ENCODE peak calls at places on chromosomes 16 and 17, in six cellular contexts. W is sigmoid colon, X is neural progenitor cell, P is PC-9, B is A549, O is Peyer's patch. L is an unnamed sample.

GRCh38 chr17:76569607-76570279 is 15.9 kb downstream of the ST6GALNAC2 start:
- DNase-seq in O (no peak), P (peak; percentile 67), W (peak; percentile 86), B (no peak), X (peak; percentile 54), L (no peak)

GRCh38 chr16:1991588-1992474 is 2.1 kb downstream of the SYNGR3 start:
- DNase-seq in B (peak; percentile 73), W (peak; percentile 94), O (peak; percentile 99), X (peak; percentile 97), P (peak; percentile 94), L (peak; percentile 99)

GRCh38 chr16:3578121-3578520 is 918 bp upstream of the NLRC3 start:
- DNase-seq in X (no peak), O (no peak), P (no peak), B (no peak), W (no peak), L (no peak)

GRCh38 chr17:3962217-3963069 is 1.8 kb downstream of the ATP2A3 start:
- DNase-seq in B (no peak), X (no peak), O (no peak), P (no peak), W (no peak), L (no peak)

GRCh38 chr16:77987772-77988171 is 34.6 kb upstream of the CLEC3A start:
- DNase-seq in O (no peak), X (no peak), W (no peak), B (no peak), P (no peak), L (no peak)

GRCh38 chr16:79269211-79269863 is 331.2 kb downstream of the MAF start:
- DNase-seq in P (no peak), X (no peak), W (no peak), B (no peak), O (no peak), L (no peak)

GRCh38 chr17:64505320-64506200 is 529 bp downstream of the DDX5 start:
- DNase-seq in O (peak; percentile 94), P (peak; percentile 82), B (peak; percentile 64), W (peak; percentile 97), X (peak; percentile 94), L (peak; percentile 95)

GRCh38 chr16:59440-60059 is 5.9 kb downstream of the SNRNP25 start:
- DNase-seq in X (no peak), P (no peak), B (no peak), W (no peak), O (no peak), L (peak; percentile 50)

GRCh38 chr17:75814900-75815373 is 29.3 kb downstream of the UNC13D start:
- DNase-seq in P (peak; percentile 73), B (no peak), X (no peak), O (no peak), W (no peak), L (peak; percentile 70)

GRCh38 chr16:31110106-31111034 is 2.2 kb downstream of the BCKDK start:
- DNase-seq in B (no peak), X (no peak), P (no peak), W (no peak), O (no peak), L (no peak)

GRCh38 chr16:59878999-59879398 is 1144.9 kb upstream of the GOT2 start:
- DNase-seq in B (peak; percentile 13), P (no peak), X (no peak), O (no peak), W (no peak), L (no peak)

GRCh38 chr17:39688475-39688835 is 598 bp upstream of the PGAP3 start:
- DNase-seq in O (no peak), P (no peak), X (no peak), B (no peak), W (no peak), L (peak; percentile 0)

GRCh38 chr16:22380529-22380928 is 6.1 kb upstream of the CDR2 start:
- DNase-seq in X (no peak), P (no peak), W (no peak), O (no peak), B (no peak), L (no peak)

GRCh38 chr17:19410875-19411291 is at the start of gene RNF112:
- DNase-seq in P (no peak), W (no peak), B (no peak), O (no peak), X (peak; percentile 51), L (peak; percentile 61)

GRCh38 chr17:44382917-44383316 is 6.5 kb downstream of the ITGA2B start:
- DNase-seq in W (no peak), X (no peak), B (no peak), O (no peak), P (no peak), L (no peak)

GRCh38 chr16:8890549-8890921 is 8.4 kb downstream of the LITAFD start:
- DNase-seq in W (no peak), X (no peak), B (no peak), P (no peak), O (no peak), L (no peak)

GRCh38 chr17:55598495-55598894 is 87.2 kb upstream of the SMIM36 start:
- DNase-seq in O (no peak), X (no peak), P (no peak), W (no peak), B (no peak), L (no peak)

GRCh38 chr17:66707051-66707450 is 127.9 kb upstream of the CACNG5 start:
- DNase-seq in B (no peak), O (no peak), P (no peak), W (no peak), X (no peak), L (no peak)

GRCh38 chr17:77724876-77725615 is 233.5 kb upstream of the TNRC6C start:
- DNase-seq in W (no peak), P (no peak), O (no peak), X (no peak), B (no peak), L (no peak)

GRCh38 chr17:38613981-38614779 is 8.4 kb upstream of the SRCIN1 start:
- DNase-seq in B (no peak), O (no peak), X (no peak), W (peak; percentile 42), P (no peak), L (no peak)

GRCh38 chr16:70523621-70524405 is at the start of gene SF3B3:
- DNase-seq in P (peak; percentile 62), W (peak; percentile 75), X (peak; percentile 74), B (peak; percentile 60), O (peak; percentile 80), L (peak; percentile 86)

GRCh38 chr16:56847173-56847948 is 17.6 kb upstream of the SLC12A3 start:
- DNase-seq in W (no peak), P (no peak), B (no peak), O (no peak), X (no peak), L (no peak)

GRCh38 chr17:2982854-2983636 is 80.4 kb downstream of the OR1D5 start:
- DNase-seq in X (no peak), B (peak; percentile 89), W (peak; percentile 95), P (no peak), O (no peak), L (peak; percentile 60)

GRCh38 chr16:19236561-19236960 is 49.0 kb upstream of the CLEC19A start:
- DNase-seq in O (peak; percentile 63), B (peak; percentile 53), X (no peak), W (no peak), P (peak; percentile 44), L (no peak)

GRCh38 chr17:74790206-74791066 is 14.3 kb upstream of the NAT9 start:
- DNase-seq in X (no peak), B (no peak), W (no peak), O (no peak), P (no peak), L (no peak)

GRCh38 chr16:35203636-35204035 is 1744.2 kb downstream of the TP53TG3F start:
- DNase-seq in O (no peak), P (no peak), X (no peak), W (no peak), B (no peak), L (no peak)
- H3K9me3 ChIP-seq in O (no peaks in the 10 kb centered on the region), P (no peaks in the 10 kb centered on the region), X (peaks cover 22% of the 10 kb centered on the region), W (peaks cover 17% of the 10 kb centered on the region), B (no peaks in the 10 kb centered on the region), L (peaks cover 21% of the 10 kb centered on the region)

DNA sequence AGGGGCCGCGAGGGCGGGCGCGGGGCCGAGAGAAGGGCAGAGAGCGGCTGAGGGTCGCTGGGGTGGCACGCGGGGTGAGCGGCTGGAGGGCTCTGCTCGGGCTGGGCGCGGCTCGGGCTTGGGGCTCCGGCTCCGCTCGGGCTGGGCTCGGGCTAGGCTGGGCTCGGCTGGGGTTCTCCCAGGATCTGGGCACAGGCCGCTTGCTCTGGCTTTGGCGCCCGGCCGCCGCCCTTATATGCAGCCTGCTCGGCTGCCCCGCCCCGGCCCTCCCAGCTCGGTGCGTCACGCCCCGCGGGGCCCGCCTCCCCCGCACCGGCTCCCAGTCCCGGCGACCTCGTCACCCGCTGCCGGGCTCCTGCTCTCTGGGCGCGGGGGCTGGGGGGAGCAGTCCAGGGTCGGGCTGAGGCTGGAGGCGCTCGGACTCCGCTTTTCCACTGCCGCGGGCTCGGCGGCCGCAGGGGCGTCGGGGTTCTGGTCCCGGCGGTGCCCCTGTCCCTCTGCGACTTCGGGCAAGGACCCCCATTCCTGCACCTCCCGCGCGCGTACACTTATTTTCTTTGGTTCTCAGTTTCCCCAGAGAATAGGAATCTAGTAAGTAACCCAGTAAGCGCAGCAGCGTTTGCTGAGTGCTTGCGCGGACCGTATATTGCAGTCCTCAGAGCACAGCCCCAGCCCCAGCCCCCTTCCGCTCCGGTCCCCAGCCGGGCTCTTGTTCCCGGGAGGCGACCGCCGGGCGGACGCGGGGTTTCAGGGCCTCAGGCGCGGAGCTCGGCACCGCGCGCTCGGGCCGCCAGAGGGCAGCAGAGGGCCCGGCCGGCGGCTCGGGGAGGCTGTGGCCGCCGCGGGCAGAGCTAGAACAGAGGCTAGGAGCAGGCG is at the start of gene RASD1:
- DNase-seq in B (peak; percentile 88), X (peak; percentile 92), P (peak; percentile 86), O (peak; percentile 94), W (peak; percentile 96), L (peak; percentile 90)
- H3K27ac ChIP-seq in B (peak within 1 kb of the TSS; percentile 81), X (no peak within 1 kb of the TSS), P (no peak within 1 kb of the TSS), O (peak within 1 kb of the TSS; percentile 50), W (peak within 1 kb of the TSS; percentile 89), L (peak within 1 kb of the TSS; percentile 75)

GRCh38 chr17:83180996-83181481 is 101.6 kb downstream of the METRNL start:
- DNase-seq in X (no peak), W (no peak), O (peak; percentile 35), B (peak; percentile 43), P (no peak), L (no peak)
- H3K9me3 ChIP-seq in X (no peaks in the 10 kb centered on the region), W (no peaks in the 10 kb centered on the region), O (no peaks in the 10 kb centered on the region), B (no peaks in the 10 kb centered on the region), P (no peaks in the 10 kb centered on the region), L (no peaks in the 10 kb centered on the region)

GRCh38 chr16:88732172-88732960 is 26.1 kb downstream of the CTU2 start:
- DNase-seq in B (peak; percentile 32), O (no peak), P (no peak), W (no peak), X (no peak), L (no peak)
- H3K27ac ChIP-seq in B (no peak overlapping the region), O (no peak overlapping the region), P (no peak overlapping the region), W (no peak overlapping the region), X (no peak overlapping the region), L (no peak overlapping the region)

GRCh38 chr16:10885246-10885645 is 8.2 kb downstream of the CIITA start:
- DNase-seq in W (no peak), O (no peak), X (no peak), B (no peak), P (no peak), L (no peak)
- H3K9me3 ChIP-seq in W (no peaks in the 10 kb centered on the region), O (no peaks in the 10 kb centered on the region), X (no peaks in the 10 kb centered on the region), B (no peaks in the 10 kb centered on the region), P (no peaks in the 10 kb centered on the region), L (no peaks in the 10 kb centered on the region)

DNA sequence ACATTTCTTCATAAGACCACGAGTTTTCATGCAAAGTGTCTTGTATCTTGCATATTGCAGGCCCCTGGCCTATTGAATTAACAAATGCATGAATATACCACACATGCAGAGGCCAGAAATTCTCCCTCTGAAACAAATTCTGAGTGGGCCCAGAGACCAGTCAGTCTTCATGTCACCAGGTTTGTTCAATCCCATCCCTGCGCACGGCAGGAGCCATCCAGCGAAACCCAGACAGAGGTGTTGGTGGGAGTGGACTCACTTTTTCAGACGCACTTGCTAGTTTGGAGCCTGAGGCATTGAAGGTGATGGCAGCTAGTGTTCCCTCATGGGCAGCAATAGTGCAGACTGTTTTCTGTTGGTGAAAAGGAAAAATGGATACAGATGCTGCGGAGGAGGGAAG is 21.9 kb downstream of the WIPI1 start:
- DNase-seq in W (no peak), P (no peak), O (no peak), B (no peak), X (no peak), L (no peak)
- H3K27ac ChIP-seq in W (no peak overlapping the region), P (no peak overlapping the region), O (no peak overlapping the region), B (no peak overlapping the region), X (no peak overlapping the region), L (no peak overlapping the region)